ENCODE peak calls at places on chromosomes 13 and 19, in six cellular contexts. Z is pancreas, L is iPS DF 6.9, G is endothelial cell of umbilical vein, W is H9, B is uterus. Q is an unnamed sample.

GRCh38 chr19:2494447-2495129 is 18.7 kb downstream of the GADD45B start:
- DNase-seq in G (peak), L (no peak), Z (peak), W (no peak), B (peak), Q (peak)

GRCh38 chr13:80873589-80873988 is 532.7 kb upstream of the SPRY2 start:
- DNase-seq in Z (no peak), B (no peak), G (no peak), L (no peak), W (no peak), Q (no peak)

GRCh38 chr13:67224148-67224846 is 5.8 kb downstream of the PCDH9 start:
- DNase-seq in Z (peak), W (peak), B (peak), G (peak), L (peak), Q (peak)

GRCh38 chr19:50555447-50556235 is 12.6 kb downstream of the LRRC4B start:
- DNase-seq in L (no peak), B (no peak), W (peak), Z (no peak), G (no peak), Q (no peak)

GRCh38 chr19:16834747-16835146 is 5.5 kb downstream of the SIN3B start:
- DNase-seq in B (no peak), Z (no peak), L (no peak), W (no peak), G (no peak), Q (no peak)

GRCh38 chr19:21483589-21484170 is 21.7 kb upstream of the ZNF429 start:
- DNase-seq in W (peak), Z (peak), B (peak), L (peak), G (no peak), Q (peak)

GRCh38 chr13:114046447-114046846 is 72.6 kb upstream of the C13orf46 start:
- DNase-seq in L (no peak), B (no peak), G (no peak), W (no peak), Z (no peak), Q (no peak)

GRCh38 chr19:6674868-6675305 is 4.9 kb upstream of the TNFSF14 start:
- DNase-seq in W (peak), Z (no peak), G (peak), L (peak), B (peak), Q (peak)

GRCh38 chr19:30701178-30701577 is 329.0 kb downstream of the ZNF536 start:
- DNase-seq in L (no peak), Z (no peak), W (no peak), G (no peak), B (no peak), Q (no peak)

GRCh38 chr13:42153371-42153770 is 104.9 kb downstream of the DGKH start:
- DNase-seq in B (no peak), Z (no peak), W (no peak), L (no peak), G (peak), Q (no peak)

GRCh38 chr13:111043575-111043982 is 71.5 kb upstream of the ARHGEF7 start:
- DNase-seq in B (no peak), L (no peak), Z (no peak), G (no peak), W (no peak), Q (no peak)

GRCh38 chr19:54128441-54128725 is 9.2 kb upstream of the CNOT3 start:
- DNase-seq in W (no peak), B (no peak), L (no peak), G (no peak), Z (no peak), Q (peak)

GRCh38 chr13:86870388-86870966 is 800.7 kb upstream of the SLITRK5 start:
- DNase-seq in Z (no peak), L (no peak), G (peak), W (no peak), B (no peak), Q (no peak)

GRCh38 chr13:22235950-22236290 is 565.0 kb downstream of the FGF9 start:
- DNase-seq in L (peak), Z (no peak), G (no peak), B (no peak), W (peak), Q (no peak)

GRCh38 chr19:44782729-44783128 is 5.0 kb downstream of the CBLC start:
- DNase-seq in Z (no peak), G (no peak), B (no peak), L (no peak), W (no peak), Q (no peak)

GRCh38 chr13:67493835-67494234 is 263.7 kb upstream of the PCDH9 start:
- DNase-seq in G (peak), Z (no peak), L (no peak), W (no peak), B (no peak), Q (no peak)

GRCh38 chr13:41352935-41353801 is 42.1 kb downstream of the NAA16 start:
- DNase-seq in W (peak), Z (peak), B (no peak), G (peak), L (no peak), Q (no peak)

GRCh38 chr13:114106991-114107685 is 25.3 kb downstream of the RASA3 start:
- DNase-seq in L (no peak), B (peak), Z (no peak), G (no peak), W (no peak), Q (peak)

GRCh38 chr19:5632241-5632612 is 9.3 kb downstream of the SAFB start:
- DNase-seq in L (no peak), G (no peak), W (no peak), Z (no peak), B (no peak), Q (no peak)

GRCh38 chr13:41257535-41257934 is 5.8 kb downstream of the MTRF1 start:
- DNase-seq in B (no peak), Z (no peak), L (no peak), W (no peak), G (no peak), Q (no peak)

GRCh38 chr19:10344780-10345179 is 5.4 kb upstream of the ICAM3 start:
- DNase-seq in G (no peak), L (no peak), W (no peak), B (no peak), Z (no peak), Q (no peak)

GRCh38 chr19:2081873-2082810 is 14.0 kb downstream of the MOB3A start:
- DNase-seq in B (no peak), G (no peak), W (no peak), L (no peak), Z (no peak), Q (no peak)

GRCh38 chr19:18501832-18502231 is 20.0 kb downstream of the ELL start:
- DNase-seq in Z (peak), L (no peak), G (no peak), W (no peak), B (no peak), Q (no peak)

GRCh38 chr13:58059624-58060023 is 428.1 kb downstream of the PCDH17 start:
- DNase-seq in Z (no peak), L (no peak), G (no peak), W (no peak), B (no peak), Q (no peak)

GRCh38 chr13:66322193-66322592 is 907.9 kb downstream of the PCDH9 start:
- DNase-seq in G (no peak), B (no peak), W (no peak), L (no peak), Z (no peak), Q (no peak)

GRCh38 chr19:49441210-49441959 is at the start of gene SLC17A7:
- DNase-seq in B (peak), L (no peak), W (peak), G (no peak), Z (no peak), Q (no peak)

GRCh38 chr19:54333586-54334298 is 5.2 kb downstream of the LILRA4 start:
- DNase-seq in L (no peak), B (no peak), G (no peak), W (no peak), Z (no peak), Q (peak)

GRCh38 chr13:102863590-102863989 is 17.8 kb downstream of the ERCC5 start:
- DNase-seq in W (no peak), Z (no peak), B (no peak), G (no peak), L (no peak), Q (no peak)

GRCh38 chr13:74115138-74115537 is 19.1 kb downstream of the KLF12 start:
- DNase-seq in W (no peak), L (no peak), G (peak), Z (no peak), B (no peak), Q (no peak)

GRCh38 chr13:30196025-30196424 is 111.3 kb downstream of the KATNAL1 start:
- DNase-seq in Z (no peak), G (peak), L (peak), B (no peak), W (peak), Q (no peak)

GRCh38 chr13:84606616-84607015 is 724.3 kb upstream of the SLITRK1 start:
- DNase-seq in B (no peak), Z (no peak), G (no peak), W (no peak), L (no peak), Q (no peak)

GRCh38 chr19:19348266-19348665 is 27.6 kb downstream of the MAU2 start:
- DNase-seq in Z (no peak), B (no peak), G (no peak), W (no peak), L (no peak), Q (no peak)

GRCh38 chr13:33285420-33286124 is at the start of gene STARD13:
- DNase-seq in L (peak), G (peak), B (peak), W (peak), Z (peak), Q (peak)

GRCh38 chr19:1767464-1767933 is 14.2 kb downstream of the ONECUT3 start:
- DNase-seq in L (no peak), Z (peak), W (no peak), B (peak), G (peak), Q (no peak)

GRCh38 chr19:52603558-52604207 is 33.6 kb downstream of the ZNF701 start:
- DNase-seq in L (no peak), B (no peak), Z (no peak), G (no peak), W (no peak), Q (peak)

GRCh38 chr19:52601025-52601973 is 31.2 kb downstream of the ZNF701 start:
- DNase-seq in B (peak), W (peak), Z (peak), G (peak), L (peak), Q (peak)

GRCh38 chr19:52599241-52599640 is 29.2 kb downstream of the ZNF701 start:
- DNase-seq in B (no peak), W (no peak), Z (no peak), L (no peak), G (no peak), Q (no peak)

GRCh38 chr19:52600639-52601024 is 30.5 kb downstream of the ZNF701 start:
- DNase-seq in W (no peak), G (no peak), L (no peak), B (no peak), Z (no peak), Q (peak)

GRCh38 chr19:52602931-52603330 is 32.8 kb downstream of the ZNF701 start:
- DNase-seq in Z (no peak), L (no peak), G (no peak), W (no peak), B (no peak), Q (no peak)
- H3K27ac ChIP-seq in Z (peak), L (no peak), G (no peak), W (no peak), B (peak), Q (no peak)

DNA sequence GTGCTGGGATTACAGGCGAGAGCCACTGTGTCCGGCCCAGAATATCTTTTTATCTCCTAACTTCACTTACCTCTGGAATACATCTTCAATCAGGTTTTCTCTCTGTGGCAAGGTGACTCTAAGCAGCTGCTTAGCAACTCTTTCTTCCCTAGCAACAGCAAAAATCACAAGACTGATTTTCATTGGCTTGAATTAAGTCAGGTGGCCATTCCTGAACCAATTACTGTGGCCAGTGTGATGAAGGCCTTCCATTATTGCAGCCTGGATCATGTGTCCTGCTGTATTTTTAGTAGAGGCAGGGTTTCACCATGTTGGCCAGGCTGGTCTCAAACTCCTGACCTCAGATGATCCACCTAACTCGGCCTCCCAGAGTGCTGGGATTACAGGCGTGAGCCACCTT is 9.0 kb upstream of the LTBP4 start:
- DNase-seq in G (peak), Z (no peak), W (peak), L (no peak), B (no peak), Q (no peak)
- H3K27ac ChIP-seq in G (no peak), Z (no peak), W (no peak), L (no peak), B (no peak), Q (no peak)

GRCh38 chr19:58516246-58516836 is 3.3 kb downstream of the ZBTB45 start:
- DNase-seq in B (no peak), G (no peak), W (no peak), Z (no peak), L (no peak), Q (no peak)

GRCh38 chr19:58516964-58517833 is 2.4 kb downstream of the ZBTB45 start:
- DNase-seq in G (no peak), L (no peak), Z (peak), B (no peak), W (peak), Q (no peak)

GRCh38 chr19:58514564-58515020 is 2.8 kb upstream of the SLC27A5 start:
- DNase-seq in Z (peak), B (no peak), W (no peak), G (no peak), L (no peak), Q (no peak)

GRCh38 chr19:58513694-58514563 is 2.1 kb upstream of the SLC27A5 start:
- DNase-seq in L (peak), G (peak), B (peak), W (peak), Z (peak), Q (peak)

DNA sequence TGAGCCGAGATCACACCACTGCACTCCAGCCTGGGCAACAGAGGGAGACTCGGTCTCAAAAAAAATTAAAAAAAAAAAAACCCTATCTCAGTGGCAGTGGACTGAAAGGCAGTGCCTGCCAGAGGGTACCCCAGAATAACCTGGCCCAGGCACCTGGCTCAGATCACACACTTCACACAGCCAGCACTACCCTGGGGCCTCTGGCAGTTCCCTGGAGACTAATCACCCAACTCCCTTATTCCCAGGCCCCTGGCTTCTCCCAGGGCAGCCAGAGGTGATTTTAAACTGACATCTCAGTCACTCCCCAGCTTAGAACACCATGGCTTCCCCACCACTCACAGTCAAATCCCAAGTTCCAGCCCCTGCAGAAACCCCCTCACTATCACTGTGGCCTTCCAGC is 3.5 kb upstream of the SLC27A5 start:
- DNase-seq in Z (no peak), G (no peak), L (no peak), W (no peak), B (no peak), Q (no peak)
- H3K27ac ChIP-seq in Z (no peak), G (no peak), L (no peak), W (no peak), B (no peak), Q (no peak)

GRCh38 chr13:76017861-76018556 is 381.9 kb downstream of the LMO7 start:
- DNase-seq in Z (no peak), L (no peak), B (no peak), W (no peak), G (no peak), Q (no peak)
- H3K27ac ChIP-seq in Z (no peak), L (no peak), B (no peak), W (no peak), G (no peak), Q (no peak)

DNA sequence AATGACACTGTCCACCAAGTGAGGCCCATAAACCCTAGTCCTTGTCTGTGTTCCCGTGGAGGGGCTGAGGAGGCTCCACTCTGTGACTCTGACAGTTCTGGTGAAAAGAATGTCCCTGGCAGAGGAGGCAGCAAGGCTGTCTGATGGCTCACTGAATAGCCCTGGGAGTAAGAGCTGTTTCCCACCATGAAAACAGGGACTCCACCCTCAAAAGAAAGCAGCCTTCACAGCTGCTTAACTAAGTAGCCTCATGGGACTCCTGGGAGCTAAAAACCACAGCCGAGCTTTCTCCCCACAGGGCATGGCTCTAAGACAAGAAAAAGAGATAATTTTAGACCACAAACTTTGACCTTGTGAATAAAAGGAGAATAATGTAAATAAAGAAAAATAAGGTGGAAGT is 135.1 kb upstream of the FRY start:
- DNase-seq in B (no peak), L (no peak), G (no peak), W (no peak), Z (no peak), Q (no peak)
- H3K27ac ChIP-seq in B (peak), L (no peak), G (no peak), W (no peak), Z (no peak), Q (no peak)

DNA sequence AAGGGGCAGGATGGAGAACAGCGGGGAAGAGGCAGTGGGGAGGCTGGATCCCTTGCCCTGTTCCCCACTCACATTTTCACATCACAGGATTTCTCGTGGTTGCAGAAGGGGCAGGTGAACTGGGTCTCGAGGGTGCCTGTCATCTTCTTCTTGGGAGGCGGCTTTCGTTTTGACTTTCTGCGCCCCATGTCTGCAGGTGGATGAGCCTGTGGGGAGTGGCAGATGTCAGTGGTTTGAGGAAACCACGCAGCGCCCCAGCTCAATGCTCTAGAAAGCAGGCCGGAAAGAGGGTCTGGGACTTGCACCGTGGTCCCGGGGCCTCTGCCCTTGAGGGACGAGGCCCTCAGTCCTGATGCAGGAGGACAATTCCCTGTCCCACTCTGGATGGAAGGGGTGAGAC is 4.9 kb downstream of the ELOF1 start:
- DNase-seq in L (no peak), Z (no peak), G (no peak), W (no peak), B (no peak), Q (no peak)
- H3K27ac ChIP-seq in L (no peak), Z (no peak), G (no peak), W (no peak), B (no peak), Q (no peak)

DNA sequence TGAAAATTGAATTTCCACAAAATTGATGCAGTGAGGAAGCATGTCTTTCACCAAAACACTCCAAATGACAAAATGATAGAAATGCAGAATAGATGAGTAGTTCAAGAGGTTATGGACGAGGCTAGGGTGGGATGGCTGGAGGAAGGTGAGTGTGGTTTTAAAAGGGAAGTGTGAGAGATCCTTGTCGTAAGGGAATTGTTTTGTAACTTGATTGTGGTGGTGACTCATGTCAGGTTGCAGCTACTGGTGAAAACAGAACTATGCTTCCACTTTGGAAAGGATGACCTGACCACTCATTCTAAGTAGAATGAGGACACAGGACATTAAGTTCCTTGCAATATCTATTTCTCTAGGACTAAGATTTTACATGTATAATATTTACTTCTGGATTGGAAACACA is 345.7 kb downstream of the MTUS2 start:
- DNase-seq in B (no peak), Z (no peak), L (no peak), G (no peak), W (no peak), Q (no peak)
- H3K27ac ChIP-seq in B (no peak), Z (no peak), L (no peak), G (no peak), W (no peak), Q (no peak)